ENCODE peak calls at places on chromosomes 12 and 14, in six cellular contexts. Z, E, D, A, O and W are unnamed samples.

GRCh38 chr12:663293-663871 is at the start of gene NINJ2:
- DNase-seq in O (no peak), A (no peak), Z (no peak), E (no peak), D (peak), W (no peak)

GRCh38 chr14:89827260-89827659 is 127.3 kb downstream of the EFCAB11 start:
- DNase-seq in D (no peak), Z (no peak), O (no peak), A (no peak), E (no peak), W (no peak)

GRCh38 chr14:45698462-45699134 is 445.6 kb upstream of the MIS18BP1 start:
- DNase-seq in E (no peak), Z (no peak), O (no peak), D (no peak), A (peak), W (peak)

GRCh38 chr12:113043240-113043639 is 13.3 kb upstream of the DTX1 start:
- DNase-seq in D (no peak), E (peak), Z (no peak), O (no peak), A (no peak), W (no peak)

GRCh38 chr12:113136128-113136989 is 798 bp upstream of the RASAL1 start:
- DNase-seq in E (peak), A (no peak), O (peak), Z (no peak), D (no peak), W (peak)

GRCh38 chr12:40614923-40615322 is 77.3 kb upstream of the CNTN1 start:
- DNase-seq in A (no peak), Z (no peak), E (no peak), D (no peak), O (no peak), W (no peak)

GRCh38 chr12:109840349-109841073 is 7.3 kb upstream of the TRPV4 start:
- DNase-seq in E (peak), A (no peak), Z (peak), O (no peak), D (no peak), W (peak)

GRCh38 chr12:55696796-55697462 is 10.8 kb downstream of the ITGA7 start:
- DNase-seq in Z (no peak), E (no peak), D (no peak), A (no peak), O (no peak), W (no peak)

GRCh38 chr12:77772606-77773298 is 57.9 kb upstream of the NAV3 start:
- DNase-seq in E (no peak), O (no peak), Z (no peak), D (no peak), A (no peak), W (no peak)

GRCh38 chr14:68781161-68782021 is 11.5 kb downstream of the ZFP36L1 start:
- DNase-seq in A (no peak), O (no peak), E (no peak), D (no peak), Z (no peak), W (no peak)

GRCh38 chr12:80792861-80793260 is 76.1 kb downstream of the MYF5 start:
- DNase-seq in Z (no peak), O (no peak), E (no peak), D (no peak), A (no peak), W (no peak)

GRCh38 chr12:17793854-17794253 is 296.1 kb downstream of the RERGL start:
- DNase-seq in D (no peak), E (no peak), A (no peak), O (no peak), Z (no peak), W (no peak)

GRCh38 chr12:55725556-55725955 is 3.3 kb downstream of the CD63 start:
- DNase-seq in D (no peak), A (no peak), E (no peak), Z (no peak), O (no peak), W (no peak)

GRCh38 chr12:104420868-104421267 is 35.9 kb upstream of the CHST11 start:
- DNase-seq in A (no peak), D (no peak), O (no peak), E (no peak), Z (no peak), W (no peak)

GRCh38 chr14:49164074-49164473 is 422.1 kb downstream of the RPS29 start:
- DNase-seq in Z (no peak), O (no peak), D (no peak), E (no peak), A (no peak), W (no peak)

GRCh38 chr12:10749700-10750384 is 26.7 kb upstream of the YBX3 start:
- DNase-seq in A (peak), E (peak), D (peak), O (peak), Z (peak), W (peak)

GRCh38 chr12:124829008-124829707 is 34.5 kb downstream of the SCARB1 start:
- DNase-seq in A (no peak), E (no peak), Z (peak), D (no peak), O (no peak), W (no peak)

GRCh38 chr12:109783965-109784244 is 49.3 kb downstream of the TRPV4 start:
- DNase-seq in A (no peak), D (no peak), O (no peak), E (no peak), Z (no peak), W (no peak)

GRCh38 chr14:103521438-103521961 is 1.1 kb downstream of the CKB start:
- DNase-seq in O (no peak), D (peak), A (no peak), E (peak), Z (no peak), W (no peak)

GRCh38 chr12:18283776-18284175 is 22.5 kb downstream of the PIK3C2G start:
- DNase-seq in A (no peak), O (no peak), E (no peak), Z (no peak), D (no peak), W (no peak)

GRCh38 chr12:52832451-52832850 is 1.7 kb downstream of the KRT79 start:
- DNase-seq in A (no peak), D (no peak), O (no peak), E (no peak), Z (no peak), W (no peak)

GRCh38 chr12:45658066-45658465 is 71.4 kb upstream of the ARID2 start:
- DNase-seq in E (no peak), D (no peak), A (no peak), Z (no peak), O (no peak), W (no peak)

GRCh38 chr14:103931422-103931821 is 3.2 kb downstream of the TDRD9 start:
- DNase-seq in O (no peak), Z (no peak), A (no peak), E (no peak), D (no peak), W (no peak)

GRCh38 chr12:117367006-117367638 is 5.7 kb upstream of the NOS1 start:
- DNase-seq in E (peak), A (peak), D (peak), Z (peak), O (no peak), W (peak)

GRCh38 chr12:76738824-76739579 is 24.9 kb upstream of the ZDHHC17 start:
- DNase-seq in Z (no peak), E (no peak), A (no peak), D (no peak), O (no peak), W (no peak)

GRCh38 chr12:122997343-122998250 is 17.1 kb downstream of the ARL6IP4 start:
- DNase-seq in A (no peak), Z (no peak), E (no peak), D (no peak), O (no peak), W (no peak)

GRCh38 chr12:38915783-38916182 is 10.4 kb upstream of the CPNE8 start:
- DNase-seq in O (no peak), E (no peak), Z (no peak), A (no peak), D (no peak), W (no peak)

GRCh38 chr14:93305708-93306418 is 27.0 kb downstream of the BTBD7 start:
- DNase-seq in E (no peak), D (no peak), O (no peak), Z (no peak), A (no peak), W (no peak)

GRCh38 chr14:52266782-52267181 is 716 bp upstream of the PTGDR start:
- DNase-seq in O (no peak), A (no peak), D (no peak), Z (no peak), E (no peak), W (no peak)

GRCh38 chr14:104693482-104694431 is 4.3 kb downstream of the INF2 start:
- DNase-seq in Z (no peak), D (no peak), O (no peak), E (no peak), A (no peak), W (no peak)

GRCh38 chr12:111298583-111299436 is 70.1 kb downstream of the PHETA1 start:
- DNase-seq in E (peak), Z (peak), O (peak), D (peak), A (peak), W (peak)

GRCh38 chr12:102059343-102059742 is 2.4 kb downstream of the WASHC3 start:
- DNase-seq in Z (no peak), O (no peak), A (no peak), E (no peak), D (no peak), W (no peak)

GRCh38 chr14:33693237-33693636 is 257.6 kb downstream of the EGLN3 start:
- DNase-seq in O (no peak), Z (no peak), E (no peak), D (no peak), A (no peak), W (no peak)

GRCh38 chr12:31326689-31327659 is 1.0 kb upstream of the SINHCAF start:
- DNase-seq in E (no peak), Z (no peak), A (no peak), D (no peak), O (no peak), W (no peak)

GRCh38 chr12:118377005-118377890 is 893 bp downstream of the SUDS3 start:
- DNase-seq in Z (no peak), D (no peak), E (peak), A (no peak), O (no peak), W (peak)

GRCh38 chr14:102034301-102034700 is 52.5 kb downstream of the HSP90AA1 start:
- DNase-seq in A (no peak), O (no peak), E (no peak), D (no peak), Z (no peak), W (no peak)